ENCODE peak calls at places on chromosomes 13 and 19, in nine cellular contexts. One of them, this sample, is unnamed.
A peak's percentile ranks its signal among the peaks of the same experiment; 100 is the strongest.

GRCh38 chr13:21584973-21585592 is 18.9 kb downstream of the MICU2 start:
- ATAC-seq in Panc1: no peak
- ATAC-seq in activated naive CD8-positive, alpha-beta T cell treated with anti-CD3 and anti-CD28 coated beads, Interleukin-2, amount 50 U/mL, for 24 hours: no peak
- ATAC-seq in psoas muscle: no peak
- ATAC-seq in activated CD8-positive, alpha-beta memory T cell treated with anti-CD3 and anti-CD28 coated beads, Interleukin-2, amount 10 ng/mL, durations not matched to agents 7 days and 5 days: no peak
- ATAC-seq in foreskin keratinocyte: no peak
- ATAC-seq in left ventricle myocardium superior: no peak
- ATAC-seq in gastroesophageal sphincter: no peak
- ATAC-seq in left lung: no peak
- ATAC-seq in this sample: no peak

GRCh38 chr13:26978081-26978860 is 193.3 kb downstream of the USP12 start:
- ATAC-seq in Panc1: no peak
- ATAC-seq in activated naive CD8-positive, alpha-beta T cell treated with anti-CD3 and anti-CD28 coated beads, Interleukin-2, amount 50 U/mL, for 24 hours: no peak
- ATAC-seq in psoas muscle: no peak
- ATAC-seq in activated CD8-positive, alpha-beta memory T cell treated with anti-CD3 and anti-CD28 coated beads, Interleukin-2, amount 10 ng/mL, durations not matched to agents 7 days and 5 days: no peak
- ATAC-seq in foreskin keratinocyte: no peak
- ATAC-seq in left ventricle myocardium superior: peak; percentile 24
- ATAC-seq in gastroesophageal sphincter: no peak
- ATAC-seq in left lung: peak; percentile 49
- ATAC-seq in this sample: no peak

GRCh38 chr13:90968510-90968909 is 379.0 kb upstream of the MIR17HG start:
- ATAC-seq in Panc1: peak; percentile 75
- ATAC-seq in activated naive CD8-positive, alpha-beta T cell treated with anti-CD3 and anti-CD28 coated beads, Interleukin-2, amount 50 U/mL, for 24 hours: no peak
- ATAC-seq in psoas muscle: no peak
- ATAC-seq in activated CD8-positive, alpha-beta memory T cell treated with anti-CD3 and anti-CD28 coated beads, Interleukin-2, amount 10 ng/mL, durations not matched to agents 7 days and 5 days: no peak
- ATAC-seq in foreskin keratinocyte: peak; percentile 41
- ATAC-seq in left ventricle myocardium superior: no peak
- ATAC-seq in gastroesophageal sphincter: no peak
- ATAC-seq in left lung: peak; percentile 77
- ATAC-seq in this sample: no peak

GRCh38 chr19:18017275-18018083 is 9.5 kb downstream of the ARRDC2 start:
- ATAC-seq in Panc1: no peak
- ATAC-seq in activated naive CD8-positive, alpha-beta T cell treated with anti-CD3 and anti-CD28 coated beads, Interleukin-2, amount 50 U/mL, for 24 hours: no peak
- ATAC-seq in psoas muscle: peak; percentile 56
- ATAC-seq in activated CD8-positive, alpha-beta memory T cell treated with anti-CD3 and anti-CD28 coated beads, Interleukin-2, amount 10 ng/mL, durations not matched to agents 7 days and 5 days: no peak
- ATAC-seq in foreskin keratinocyte: no peak
- ATAC-seq in left ventricle myocardium superior: peak; percentile 11
- ATAC-seq in gastroesophageal sphincter: peak; percentile 6
- ATAC-seq in left lung: peak; percentile 4
- ATAC-seq in this sample: peak; percentile 33

GRCh38 chr13:111177081-111177711 is 62.1 kb downstream of the ARHGEF7 start:
- ATAC-seq in Panc1: no peak
- ATAC-seq in activated naive CD8-positive, alpha-beta T cell treated with anti-CD3 and anti-CD28 coated beads, Interleukin-2, amount 50 U/mL, for 24 hours: peak; percentile 55
- ATAC-seq in psoas muscle: peak; percentile 88
- ATAC-seq in activated CD8-positive, alpha-beta memory T cell treated with anti-CD3 and anti-CD28 coated beads, Interleukin-2, amount 10 ng/mL, durations not matched to agents 7 days and 5 days: peak; percentile 81
- ATAC-seq in foreskin keratinocyte: peak; percentile 54
- ATAC-seq in left ventricle myocardium superior: peak; percentile 88
- ATAC-seq in gastroesophageal sphincter: peak; percentile 60
- ATAC-seq in left lung: peak; percentile 54
- ATAC-seq in this sample: peak; percentile 70

GRCh38 chr19:12052057-12052570 is 647 bp downstream of the ZNF878 start:
- ATAC-seq in Panc1: peak; percentile 18
- ATAC-seq in activated naive CD8-positive, alpha-beta T cell treated with anti-CD3 and anti-CD28 coated beads, Interleukin-2, amount 50 U/mL, for 24 hours: no peak
- ATAC-seq in psoas muscle: no peak
- ATAC-seq in activated CD8-positive, alpha-beta memory T cell treated with anti-CD3 and anti-CD28 coated beads, Interleukin-2, amount 10 ng/mL, durations not matched to agents 7 days and 5 days: no peak
- ATAC-seq in foreskin keratinocyte: no peak
- ATAC-seq in left ventricle myocardium superior: no peak
- ATAC-seq in gastroesophageal sphincter: no peak
- ATAC-seq in left lung: peak; percentile 20
- ATAC-seq in this sample: no peak

GRCh38 chr19:1470864-1471513 is 8.0 kb downstream of the C19orf25 start:
- ATAC-seq in Panc1: peak; percentile 2
- ATAC-seq in activated naive CD8-positive, alpha-beta T cell treated with anti-CD3 and anti-CD28 coated beads, Interleukin-2, amount 50 U/mL, for 24 hours: peak; percentile 9
- ATAC-seq in psoas muscle: no peak
- ATAC-seq in activated CD8-positive, alpha-beta memory T cell treated with anti-CD3 and anti-CD28 coated beads, Interleukin-2, amount 10 ng/mL, durations not matched to agents 7 days and 5 days: peak; percentile 37
- ATAC-seq in foreskin keratinocyte: peak; percentile 18
- ATAC-seq in left ventricle myocardium superior: peak; percentile 9
- ATAC-seq in gastroesophageal sphincter: no peak
- ATAC-seq in left lung: peak; percentile 16
- ATAC-seq in this sample: no peak

GRCh38 chr13:97276862-97277269 is 54.7 kb downstream of the MBNL2 start:
- ATAC-seq in Panc1: peak; percentile 14
- ATAC-seq in activated naive CD8-positive, alpha-beta T cell treated with anti-CD3 and anti-CD28 coated beads, Interleukin-2, amount 50 U/mL, for 24 hours: peak; percentile 15
- ATAC-seq in psoas muscle: no peak
- ATAC-seq in activated CD8-positive, alpha-beta memory T cell treated with anti-CD3 and anti-CD28 coated beads, Interleukin-2, amount 10 ng/mL, durations not matched to agents 7 days and 5 days: no peak
- ATAC-seq in foreskin keratinocyte: no peak
- ATAC-seq in left ventricle myocardium superior: no peak
- ATAC-seq in gastroesophageal sphincter: no peak
- ATAC-seq in left lung: no peak
- ATAC-seq in this sample: no peak

GRCh38 chr19:4754248-4754647 is 30.6 kb upstream of the DPP9 start:
- ATAC-seq in Panc1: no peak
- ATAC-seq in activated naive CD8-positive, alpha-beta T cell treated with anti-CD3 and anti-CD28 coated beads, Interleukin-2, amount 50 U/mL, for 24 hours: no peak
- ATAC-seq in psoas muscle: no peak
- ATAC-seq in activated CD8-positive, alpha-beta memory T cell treated with anti-CD3 and anti-CD28 coated beads, Interleukin-2, amount 10 ng/mL, durations not matched to agents 7 days and 5 days: no peak
- ATAC-seq in foreskin keratinocyte: no peak
- ATAC-seq in left ventricle myocardium superior: no peak
- ATAC-seq in gastroesophageal sphincter: no peak
- ATAC-seq in left lung: no peak
- ATAC-seq in this sample: no peak

GRCh38 chr13:112740502-112741131 is 50.8 kb downstream of the ATP11A start:
- ATAC-seq in Panc1: no peak
- ATAC-seq in activated naive CD8-positive, alpha-beta T cell treated with anti-CD3 and anti-CD28 coated beads, Interleukin-2, amount 50 U/mL, for 24 hours: no peak
- ATAC-seq in psoas muscle: peak; percentile 94
- ATAC-seq in activated CD8-positive, alpha-beta memory T cell treated with anti-CD3 and anti-CD28 coated beads, Interleukin-2, amount 10 ng/mL, durations not matched to agents 7 days and 5 days: no peak
- ATAC-seq in foreskin keratinocyte: no peak
- ATAC-seq in left ventricle myocardium superior: peak; percentile 77
- ATAC-seq in gastroesophageal sphincter: peak; percentile 81
- ATAC-seq in left lung: peak; percentile 23
- ATAC-seq in this sample: no peak

GRCh38 chr19:19418548-19419260 is 13.2 kb downstream of the GATAD2A start:
- ATAC-seq in Panc1: no peak
- ATAC-seq in activated naive CD8-positive, alpha-beta T cell treated with anti-CD3 and anti-CD28 coated beads, Interleukin-2, amount 50 U/mL, for 24 hours: peak; percentile 21
- ATAC-seq in psoas muscle: no peak
- ATAC-seq in activated CD8-positive, alpha-beta memory T cell treated with anti-CD3 and anti-CD28 coated beads, Interleukin-2, amount 10 ng/mL, durations not matched to agents 7 days and 5 days: peak; percentile 16
- ATAC-seq in foreskin keratinocyte: no peak
- ATAC-seq in left ventricle myocardium superior: peak; percentile 33
- ATAC-seq in gastroesophageal sphincter: no peak
- ATAC-seq in left lung: no peak
- ATAC-seq in this sample: no peak

GRCh38 chr19:40974633-40975037 is 16.4 kb upstream of the CYP2B6 start:
- ATAC-seq in Panc1: peak; percentile 88
- ATAC-seq in activated naive CD8-positive, alpha-beta T cell treated with anti-CD3 and anti-CD28 coated beads, Interleukin-2, amount 50 U/mL, for 24 hours: peak; percentile 63
- ATAC-seq in psoas muscle: no peak
- ATAC-seq in activated CD8-positive, alpha-beta memory T cell treated with anti-CD3 and anti-CD28 coated beads, Interleukin-2, amount 10 ng/mL, durations not matched to agents 7 days and 5 days: peak; percentile 86
- ATAC-seq in foreskin keratinocyte: peak; percentile 54
- ATAC-seq in left ventricle myocardium superior: peak; percentile 52
- ATAC-seq in gastroesophageal sphincter: peak; percentile 60
- ATAC-seq in left lung: peak; percentile 96
- ATAC-seq in this sample: peak; percentile 71

GRCh38 chr13:59672445-59672844 is 491.3 kb downstream of the DIAPH3 start:
- ATAC-seq in Panc1: no peak
- ATAC-seq in activated naive CD8-positive, alpha-beta T cell treated with anti-CD3 and anti-CD28 coated beads, Interleukin-2, amount 50 U/mL, for 24 hours: no peak
- ATAC-seq in psoas muscle: no peak
- ATAC-seq in activated CD8-positive, alpha-beta memory T cell treated with anti-CD3 and anti-CD28 coated beads, Interleukin-2, amount 10 ng/mL, durations not matched to agents 7 days and 5 days: no peak
- ATAC-seq in foreskin keratinocyte: no peak
- ATAC-seq in left ventricle myocardium superior: no peak
- ATAC-seq in gastroesophageal sphincter: no peak
- ATAC-seq in left lung: no peak
- ATAC-seq in this sample: no peak